ENCODE peak calls at places on chromosomes 12 and 14, in six cellular contexts. One of them, this sample, is unnamed.

GRCh38 chr12:90295858-90296257 is 587.2 kb upstream of the ATP2B1 start:
- DNase-seq in Right ventricle myocardium inferior: no peak
- DNase-seq in HT1080: no peak
- DNase-seq in tibial artery: no peak
- DNase-seq in ecto neural progenitor cell: no peak
- DNase-seq in C1 segment of cervical spinal cord: no peak
- DNase-seq in this sample: no peak

GRCh38 chr12:28415755-28416154 is 225.5 kb downstream of the CCDC91 start:
- DNase-seq in HT1080: peak; percentile 69
- DNase-seq in Right ventricle myocardium inferior: no peak
- DNase-seq in tibial artery: no peak
- DNase-seq in ecto neural progenitor cell: no peak
- DNase-seq in C1 segment of cervical spinal cord: no peak
- DNase-seq in this sample: no peak

GRCh38 chr14:30849983-30850382 is 24.4 kb upstream of the COCH start:
- DNase-seq in C1 segment of cervical spinal cord: no peak
- DNase-seq in HT1080: no peak
- DNase-seq in Right ventricle myocardium inferior: no peak
- DNase-seq in ecto neural progenitor cell: no peak
- DNase-seq in tibial artery: no peak
- DNase-seq in this sample: no peak

GRCh38 chr12:116879509-116880212 is 1.6 kb downstream of the HRK start:
- DNase-seq in tibial artery: no peak
- DNase-seq in HT1080: no peak
- DNase-seq in Right ventricle myocardium inferior: no peak
- DNase-seq in ecto neural progenitor cell: peak; percentile 58
- DNase-seq in C1 segment of cervical spinal cord: no peak
- DNase-seq in this sample: peak; percentile 40

GRCh38 chr12:41409628-41410027 is 221.5 kb downstream of the PDZRN4 start:
- DNase-seq in C1 segment of cervical spinal cord: no peak
- DNase-seq in ecto neural progenitor cell: no peak
- DNase-seq in Right ventricle myocardium inferior: no peak
- DNase-seq in tibial artery: no peak
- DNase-seq in HT1080: no peak
- DNase-seq in this sample: no peak

GRCh38 chr12:2451025-2451424 is 343.7 kb upstream of the FKBP4 start:
- DNase-seq in tibial artery: no peak
- DNase-seq in ecto neural progenitor cell: no peak
- DNase-seq in C1 segment of cervical spinal cord: no peak
- DNase-seq in HT1080: no peak
- DNase-seq in Right ventricle myocardium inferior: no peak
- DNase-seq in this sample: no peak

GRCh38 chr12:124184456-124184855 is 110.4 kb upstream of the RFLNA start:
- DNase-seq in Right ventricle myocardium inferior: no peak
- DNase-seq in ecto neural progenitor cell: peak; percentile 53
- DNase-seq in C1 segment of cervical spinal cord: no peak
- DNase-seq in HT1080: no peak
- DNase-seq in tibial artery: no peak
- DNase-seq in this sample: no peak

GRCh38 chr14:23063601-23064000 is 6.3 kb upstream of the CDH24 start:
- DNase-seq in C1 segment of cervical spinal cord: no peak
- DNase-seq in ecto neural progenitor cell: peak; percentile 6
- DNase-seq in Right ventricle myocardium inferior: no peak
- DNase-seq in HT1080: no peak
- DNase-seq in tibial artery: no peak
- DNase-seq in this sample: no peak

GRCh38 chr14:90742709-90743108 is 73.5 kb downstream of the TTC7B start:
- DNase-seq in Right ventricle myocardium inferior: no peak
- DNase-seq in C1 segment of cervical spinal cord: no peak
- DNase-seq in ecto neural progenitor cell: no peak
- DNase-seq in HT1080: no peak
- DNase-seq in tibial artery: no peak
- DNase-seq in this sample: no peak